ENCODE peak calls at places on chromosomes 2 and 18, in eight cellular contexts. P is PC-3; L is A549; D is right lobe of liver; Y is body of pancreas; T is CD4-positive, alpha-beta T cell; I is mucosa of descending colon; E is sigmoid colon. J is an unnamed sample. For H3K9me3, the result is how much of the 10 kb centered on the place peaks cover.

GRCh38 chr18:63088262-63088661 is 231.3 kb downstream of the BCL2 start:
- DNase-seq in D (no peak), L (no peak), T (no peak), P (no peak), I (no peak), E (no peak), Y (no peak), J (no peak)

GRCh38 chr2:189609853-189610252 is 29.3 kb upstream of the SLC40A1 start:
- DNase-seq in D (no peak), L (no peak), E (no peak), P (peak), T (no peak), I (no peak), Y (no peak), J (no peak)

GRCh38 chr2:204321910-204322765 is 223.1 kb upstream of the PARD3B start:
- DNase-seq in I (no peak), P (peak), T (no peak), Y (no peak), E (no peak), L (no peak), D (no peak), J (no peak)

GRCh38 chr18:68733693-68734092 is 18.8 kb upstream of the TMX3 start:
- DNase-seq in I (no peak), E (no peak), D (no peak), L (no peak), P (peak), Y (no peak), T (no peak), J (no peak)

GRCh38 chr18:42517896-42518295 is 562.9 kb downstream of the PIK3C3 start:
- DNase-seq in T (no peak), E (no peak), Y (no peak), L (no peak), D (no peak), I (no peak), P (peak), J (no peak)

GRCh38 chr18:77754475-77755044 is 504.9 kb downstream of the GALR1 start:
- DNase-seq in E (no peak), D (no peak), I (no peak), L (no peak), T (no peak), Y (no peak), P (no peak), J (no peak)

GRCh38 chr2:43269706-43270105 is 43.3 kb upstream of the ZFP36L2 start:
- DNase-seq in T (no peak), P (no peak), E (peak), Y (peak), I (no peak), L (no peak), D (no peak), J (no peak)

GRCh38 chr2:235747868-235748144 is 254.0 kb downstream of the AGAP1 start:
- DNase-seq in I (no peak), P (peak), E (no peak), D (peak), L (no peak), Y (no peak), T (no peak), J (no peak)

GRCh38 chr2:15553951-15554350 is 7.2 kb downstream of the NBAS start:
- DNase-seq in E (no peak), P (no peak), T (no peak), Y (no peak), D (no peak), I (no peak), L (no peak), J (no peak)

GRCh38 chr2:129192117-129192516 is 787.3 kb upstream of the RAB6C start:
- DNase-seq in D (no peak), L (no peak), I (no peak), Y (no peak), P (no peak), T (no peak), E (no peak), J (no peak)

GRCh38 chr2:45269149-45269793 is 260.0 kb upstream of the SIX2 start:
- DNase-seq in L (no peak), D (no peak), Y (peak), P (peak), T (no peak), I (no peak), E (no peak), J (no peak)

GRCh38 chr2:18578033-18578432 is 11.3 kb downstream of the NT5C1B start:
- DNase-seq in P (peak), I (no peak), E (no peak), T (no peak), Y (no peak), L (no peak), D (no peak), J (no peak)

GRCh38 chr2:16049406-16049805 is 109.1 kb downstream of the MYCN start:
- DNase-seq in E (no peak), L (no peak), P (no peak), D (no peak), T (no peak), I (no peak), Y (no peak), J (no peak)

GRCh38 chr2:235217814-235218213 is 266.0 kb downstream of the SH3BP4 start:
- DNase-seq in I (no peak), P (no peak), D (no peak), T (no peak), Y (no peak), E (no peak), L (no peak), J (no peak)

GRCh38 chr2:215843579-215843978 is 169.8 kb downstream of the MREG start:
- DNase-seq in L (no peak), I (no peak), T (no peak), E (no peak), Y (no peak), D (no peak), P (peak), J (no peak)

GRCh38 chr2:218500501-218501060 is 67.6 kb downstream of the USP37 start:
- DNase-seq in D (no peak), Y (no peak), I (no peak), P (no peak), L (no peak), E (no peak), T (no peak), J (no peak)

GRCh38 chr2:25331686-25332365 is 9.9 kb downstream of the DNMT3A start:
- DNase-seq in T (no peak), E (no peak), L (no peak), I (peak), D (no peak), Y (no peak), P (no peak), J (peak)

GRCh38 chr2:64493788-64494187 is 30.3 kb upstream of the AFTPH start:
- DNase-seq in P (no peak), I (no peak), E (no peak), Y (no peak), T (no peak), D (no peak), L (no peak), J (no peak)

GRCh38 chr2:49619804-49620203 is 465.5 kb upstream of the FSHR start:
- DNase-seq in P (no peak), L (no peak), D (no peak), I (no peak), E (no peak), Y (no peak), T (no peak), J (no peak)

GRCh38 chr2:35933031-35933430 is 422.5 kb upstream of the CRIM1 start:
- DNase-seq in Y (no peak), P (no peak), I (no peak), E (no peak), D (no peak), T (no peak), L (no peak), J (no peak)

GRCh38 chr2:195498176-195498575 is 158.8 kb upstream of the SLC39A10 start:
- DNase-seq in E (no peak), D (peak), L (no peak), I (no peak), P (peak), Y (peak), T (peak), J (no peak)

GRCh38 chr2:100571668-100572067 is 8.9 kb downstream of the PDCL3 start:
- DNase-seq in D (no peak), Y (no peak), E (no peak), T (no peak), I (no peak), P (no peak), L (no peak), J (no peak)

GRCh38 chr18:57208056-57208455 is 61.2 kb downstream of the BOD1L2 start:
- DNase-seq in D (no peak), L (no peak), P (no peak), T (no peak), Y (no peak), I (no peak), E (no peak), J (no peak)

GRCh38 chr2:46471-47345 is at the start of gene FAM110C:
- DNase-seq in L (peak), I (peak), D (peak), E (no peak), P (peak), T (no peak), Y (peak), J (peak)

GRCh38 chr18:43735570-43735969 is 458.3 kb upstream of the SYT4 start:
- DNase-seq in L (no peak), Y (no peak), D (no peak), T (no peak), E (no peak), I (no peak), P (no peak), J (no peak)

GRCh38 chr2:27653397-27653796 is 10.0 kb downstream of the SUPT7L start:
- DNase-seq in D (no peak), Y (no peak), I (no peak), L (no peak), E (no peak), T (no peak), P (peak), J (no peak)

GRCh38 chr2:159613515-159614336 is 2.6 kb downstream of the BAZ2B start:
- DNase-seq in E (no peak), P (peak), I (no peak), Y (no peak), T (no peak), L (no peak), D (no peak), J (no peak)

GRCh38 chr2:225004531-225004930 is 37.7 kb downstream of the DOCK10 start:
- DNase-seq in E (no peak), T (no peak), L (no peak), D (no peak), P (peak), Y (no peak), I (no peak), J (no peak)

GRCh38 chr2:29242621-29243375 is 127.6 kb downstream of the CLIP4 start:
- DNase-seq in P (no peak), T (no peak), E (peak), I (no peak), Y (no peak), L (no peak), D (no peak), J (peak)

GRCh38 chr2:135048122-135048521 is 875 bp upstream of the MAP3K19 start:
- DNase-seq in I (no peak), L (no peak), E (no peak), D (no peak), T (no peak), P (no peak), Y (no peak), J (no peak)

GRCh38 chr2:187942876-187943275 is 348.8 kb upstream of the GULP1 start:
- DNase-seq in P (no peak), I (no peak), T (no peak), E (no peak), L (no peak), D (no peak), Y (no peak), J (no peak)

GRCh38 chr18:12857215-12857924 is 26.7 kb downstream of the PTPN2 start:
- DNase-seq in I (no peak), D (no peak), L (no peak), T (no peak), E (no peak), P (no peak), Y (no peak), J (no peak)

GRCh38 chr2:207640160-207640559 is 15.0 kb upstream of the METTL21A start:
- DNase-seq in D (no peak), Y (no peak), P (peak), L (no peak), T (no peak), E (no peak), I (no peak), J (no peak)

GRCh38 chr18:46677609-46678470 is 20.8 kb upstream of the LOXHD1 start:
- DNase-seq in T (no peak), Y (no peak), D (no peak), P (peak), I (no peak), E (no peak), L (no peak), J (no peak)

GRCh38 chr2:33216508-33217182 is 259.8 kb upstream of the RASGRP3 start:
- DNase-seq in L (no peak), T (no peak), I (no peak), E (peak), D (peak), Y (peak), P (no peak), J (no peak)

GRCh38 chr2:62344472-62344871 is 148.6 kb downstream of the B3GNT2 start:
- DNase-seq in L (no peak), Y (no peak), D (no peak), E (no peak), P (peak), T (no peak), I (no peak), J (no peak)

GRCh38 chr18:11861583-11862288 is 10.5 kb downstream of the CHMP1B start:
- DNase-seq in P (no peak), Y (no peak), T (no peak), D (no peak), E (no peak), I (no peak), L (no peak), J (peak)

GRCh38 chr2:6845312-6845711 is 20.4 kb downstream of the CMPK2 start:
- DNase-seq in D (no peak), E (no peak), P (no peak), Y (no peak), I (no peak), L (no peak), T (no peak), J (no peak)

GRCh38 chr2:6841537-6842287 is 24.0 kb downstream of the CMPK2 start:
- DNase-seq in L (no peak), T (no peak), P (no peak), I (no peak), E (no peak), Y (no peak), D (no peak), J (no peak)

GRCh38 chr2:6846967-6847695 is 18.6 kb downstream of the CMPK2 start:
- DNase-seq in L (no peak), T (no peak), E (no peak), I (no peak), P (no peak), Y (no peak), D (no peak), J (no peak)

GRCh38 chr2:6846540-6846939 is 19.2 kb downstream of the CMPK2 start:
- DNase-seq in E (no peak), I (no peak), T (no peak), D (no peak), P (no peak), L (no peak), Y (no peak), J (no peak)

DNA sequence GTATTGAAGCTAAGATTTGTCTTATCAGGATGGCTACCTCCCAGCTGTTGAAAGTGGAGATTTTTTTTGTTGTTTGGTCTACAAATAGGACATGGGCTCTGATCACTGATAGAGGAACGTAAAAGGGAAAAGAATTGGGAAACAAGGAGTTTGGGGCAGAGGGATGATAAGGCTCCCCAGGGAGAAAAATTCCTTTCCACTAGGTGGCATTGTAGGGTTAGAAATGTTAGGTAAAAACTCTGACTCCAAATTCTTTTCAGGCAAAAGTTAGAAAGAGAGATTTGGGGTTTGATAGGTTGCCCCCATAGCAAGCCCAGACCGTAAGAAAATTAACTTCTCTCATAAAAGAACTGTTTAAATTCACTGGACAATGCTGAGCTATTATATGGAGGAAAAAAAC is 19.8 kb downstream of the CMPK2 start:
- DNase-seq in I (no peak), T (no peak), Y (no peak), P (peak), E (no peak), L (no peak), D (no peak), J (no peak)
- H3K9me3 ChIP-seq in I (half or more), T (half or more), Y (half or more), P (under half), E (half or more), L (under half), D (under half), J (half or more)

DNA sequence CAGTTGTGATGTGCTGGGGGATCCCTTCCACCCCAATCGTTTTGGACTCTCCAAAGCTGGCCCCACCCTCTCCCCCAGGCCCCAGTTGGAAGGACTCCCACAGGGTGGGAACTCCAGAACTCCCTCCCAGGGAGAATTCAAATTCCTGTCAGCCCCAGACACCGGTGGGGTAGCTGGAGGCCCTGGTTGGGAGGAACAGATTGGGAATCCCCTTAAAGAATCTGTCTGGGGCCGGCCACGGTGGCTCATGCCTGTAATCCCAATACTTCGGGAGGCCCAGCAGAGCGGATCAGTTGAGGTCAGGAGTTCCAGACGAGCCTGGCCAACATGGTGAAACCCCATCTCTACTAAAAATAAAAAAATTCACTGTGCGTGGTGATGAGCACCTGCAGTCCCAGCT is 155.5 kb downstream of the ANKRD36C start:
- DNase-seq in L (no peak), I (no peak), Y (no peak), T (no peak), D (no peak), P (no peak), E (no peak), J (no peak)
- H3K9me3 ChIP-seq in L (under half), I (under half), Y (under half), T (under half), D (under half), P (under half), E (under half), J (under half)

GRCh38 chr18:72427721-72428120 is 116.4 kb downstream of the CBLN2 start:
- DNase-seq in T (no peak), P (no peak), I (no peak), L (no peak), E (no peak), D (no peak), Y (no peak), J (no peak)
- H3K9me3 ChIP-seq in T (under half), P (under half), I (under half), L (under half), E (under half), D (under half), Y (under half), J (under half)

GRCh38 chr2:171629113-171629512 is 58.2 kb upstream of the DYNC1I2 start:
- DNase-seq in I (no peak), P (no peak), D (no peak), L (no peak), E (no peak), T (no peak), Y (no peak), J (no peak)

GRCh38 chr2:171627412-171627811 is 59.9 kb upstream of the DYNC1I2 start:
- DNase-seq in T (no peak), E (no peak), P (no peak), Y (no peak), I (no peak), L (no peak), D (no peak), J (no peak)

GRCh38 chr2:171625013-171625412 is 62.3 kb upstream of the DYNC1I2 start:
- DNase-seq in L (no peak), T (no peak), D (no peak), E (no peak), P (no peak), Y (no peak), I (no peak), J (no peak)

GRCh38 chr2:171630812-171631626 is 56.2 kb upstream of the DYNC1I2 start:
- DNase-seq in I (no peak), P (no peak), Y (no peak), D (no peak), E (no peak), T (no peak), L (no peak), J (no peak)

DNA sequence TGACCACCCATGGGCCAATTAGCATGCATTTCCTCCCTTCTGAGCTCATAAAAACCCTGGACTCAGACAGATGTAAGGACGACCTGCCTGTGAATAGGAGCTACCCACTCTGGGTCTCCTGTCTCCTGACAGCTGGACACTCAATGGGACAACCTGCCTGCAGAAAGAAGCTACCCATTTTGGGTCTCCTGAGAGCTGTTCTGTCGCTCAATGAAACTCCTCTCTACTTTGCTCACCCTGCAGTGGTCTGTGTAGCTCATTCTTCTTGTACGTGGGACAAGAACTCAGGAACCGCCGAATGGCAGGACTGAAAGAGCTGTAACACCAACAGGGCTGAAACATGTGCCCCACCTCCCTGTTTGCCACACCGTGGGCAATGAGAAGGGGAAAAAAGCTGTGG is 60.3 kb upstream of the DYNC1I2 start:
- DNase-seq in T (no peak), L (no peak), P (no peak), E (no peak), I (no peak), D (no peak), Y (no peak), J (no peak)
- H3K9me3 ChIP-seq in T (under half), L (under half), P (under half), E (under half), I (under half), D (under half), Y (under half), J (under half)

GRCh38 chr2:170189757-170190156 is 11.8 kb downstream of the MYO3B start:
- DNase-seq in D (no peak), Y (no peak), E (no peak), P (no peak), I (no peak), T (no peak), L (no peak), J (no peak)
- H3K9me3 ChIP-seq in D (under half), Y (under half), E (under half), P (under half), I (under half), T (under half), L (under half), J (under half)

GRCh38 chr2:94774851-94775250 is 96.4 kb upstream of the TEKT4 start:
- DNase-seq in T (no peak), E (no peak), L (no peak), Y (no peak), D (no peak), I (no peak), P (no peak), J (no peak)
- H3K9me3 ChIP-seq in T (under half), E (under half), L (under half), Y (under half), D (under half), I (under half), P (under half), J (under half)